ENCODE peak calls at places on chromosome 1, in ten cellular contexts. G, C, M, R, J, I, W, T, L and Z are unnamed samples.

GRCh38 chr1:62076286-62076685 is 118.4 kb upstream of the L1TD1 start:
- DNase-seq in G (peak; percentile 96), C (no peak), M (peak; percentile 45), R (no peak), J (peak; percentile 95), I (no peak), W (peak; percentile 80), T (peak; percentile 88), L (no peak), Z (no peak)

GRCh38 chr1:12195416-12195815 is 28.6 kb downstream of the TNFRSF1B start:
- DNase-seq in G (no peak), C (no peak), M (no peak), R (no peak), J (no peak), I (no peak), W (no peak), T (no peak), L (no peak), Z (no peak)

GRCh38 chr1:203090667-203091320 is 5.0 kb upstream of the MYOG start:
- DNase-seq in G (no peak), C (no peak), M (no peak), R (no peak), J (no peak), I (no peak), W (no peak), T (no peak), L (peak; percentile 8), Z (no peak)

GRCh38 chr1:204826970-204827369 is 43.7 kb upstream of the NFASC start:
- DNase-seq in G (peak; percentile 36), C (peak; percentile 91), M (peak; percentile 50), R (no peak), J (peak; percentile 42), I (no peak), W (peak; percentile 22), T (no peak), L (no peak), Z (no peak)

GRCh38 chr1:107787299-107787698 is 177.7 kb downstream of the VAV3 start:
- DNase-seq in G (peak; percentile 9), C (peak; percentile 69), M (peak; percentile 0), R (no peak), J (peak; percentile 33), I (no peak), W (peak; percentile 4), T (no peak), L (no peak), Z (no peak)

GRCh38 chr1:242146640-242147039 is 147.7 kb upstream of the MAP1LC3C start:
- DNase-seq in G (no peak), C (peak; percentile 18), M (no peak), R (no peak), J (peak; percentile 62), I (no peak), W (peak; percentile 3), T (no peak), L (no peak), Z (no peak)

GRCh38 chr1:154863702-154864174 is 6.3 kb downstream of the KCNN3 start:
- DNase-seq in G (peak; percentile 68), C (peak; percentile 77), M (peak; percentile 72), R (no peak), J (peak; percentile 75), I (no peak), W (no peak), T (peak; percentile 52), L (peak; percentile 57), Z (no peak)

GRCh38 chr1:153626477-153626928 is 802 bp downstream of the S100A13 start:
- DNase-seq in G (no peak), C (no peak), M (no peak), R (no peak), J (no peak), I (no peak), W (no peak), T (no peak), L (no peak), Z (no peak)

GRCh38 chr1:43197343-43198127 is 25.4 kb downstream of the CFAP57 start:
- DNase-seq in G (no peak), C (peak; percentile 32), M (no peak), R (no peak), J (no peak), I (no peak), W (no peak), T (no peak), L (no peak), Z (no peak)
- TF ChIP-seq CTCF in G (no peak), C (no peak), M (no peak), R (no peak), J (no peak), I (no peak), W (no peak), T (no peak), L (no peak), Z (no peak)

DNA sequence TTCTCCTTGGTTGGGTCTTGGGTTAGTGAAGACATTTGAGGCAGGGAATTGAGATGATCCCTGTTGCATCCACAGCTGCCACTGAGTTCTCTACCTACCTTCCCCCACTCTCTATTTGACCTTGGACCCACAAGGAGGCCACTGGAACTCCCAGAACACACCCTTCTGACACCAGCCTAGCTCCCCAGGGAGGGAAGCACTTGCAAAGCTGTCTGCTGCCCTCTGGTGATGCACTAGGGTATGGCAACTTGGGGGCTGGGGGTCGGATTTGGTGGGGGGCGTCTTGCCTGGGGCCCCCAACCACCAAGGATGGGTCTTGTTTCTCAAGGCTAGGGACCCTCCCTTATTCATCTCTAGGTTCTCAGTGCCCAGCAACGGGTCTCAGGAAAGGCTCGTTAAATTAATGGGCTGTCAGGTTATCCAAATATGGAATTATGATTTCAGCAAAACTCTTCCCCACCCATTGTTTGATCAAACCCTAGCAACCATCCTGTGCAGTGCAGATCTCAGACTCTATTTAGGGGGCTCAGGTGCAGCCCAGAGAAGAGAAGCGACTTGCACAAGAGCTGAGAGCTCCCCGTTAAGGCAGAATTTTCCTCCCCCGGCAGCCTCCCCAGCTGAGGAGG is 177.8 kb upstream of the KLHDC7A start:
- DNase-seq in G (no peak), C (peak; percentile 58), M (no peak), R (no peak), J (no peak), I (no peak), W (no peak), T (no peak), L (no peak), Z (no peak)
- TF ChIP-seq CTCF in G (no peak), C (peak; percentile 93), M (peak; percentile 36), R (no peak), J (peak; percentile 28), I (peak; percentile 14), W (no peak), T (no peak), L (no peak), Z (peak; percentile 23)

GRCh38 chr1:26690576-26691031 is 5.2 kb upstream of the ARID1A start:
- DNase-seq in G (no peak), C (peak; percentile 56), M (peak; percentile 41), R (no peak), J (no peak), I (no peak), W (no peak), T (no peak), L (no peak), Z (no peak)

GRCh38 chr1:26692793-26693490 is 2.9 kb upstream of the ARID1A start:
- DNase-seq in G (peak; percentile 99), C (peak; percentile 98), M (peak; percentile 98), R (peak; percentile 89), J (peak; percentile 98), I (peak; percentile 94), W (peak; percentile 99), T (peak; percentile 99), L (peak; percentile 94), Z (peak; percentile 86)

GRCh38 chr1:26694185-26694572 is 1.6 kb upstream of the ARID1A start:
- DNase-seq in G (no peak), C (no peak), M (no peak), R (no peak), J (no peak), I (no peak), W (no peak), T (no peak), L (no peak), Z (no peak)

GRCh38 chr1:26693557-26694184 is 2.1 kb upstream of the ARID1A start:
- DNase-seq in G (no peak), C (no peak), M (no peak), R (no peak), J (peak; percentile 14), I (no peak), W (peak; percentile 35), T (no peak), L (no peak), Z (no peak)

DNA sequence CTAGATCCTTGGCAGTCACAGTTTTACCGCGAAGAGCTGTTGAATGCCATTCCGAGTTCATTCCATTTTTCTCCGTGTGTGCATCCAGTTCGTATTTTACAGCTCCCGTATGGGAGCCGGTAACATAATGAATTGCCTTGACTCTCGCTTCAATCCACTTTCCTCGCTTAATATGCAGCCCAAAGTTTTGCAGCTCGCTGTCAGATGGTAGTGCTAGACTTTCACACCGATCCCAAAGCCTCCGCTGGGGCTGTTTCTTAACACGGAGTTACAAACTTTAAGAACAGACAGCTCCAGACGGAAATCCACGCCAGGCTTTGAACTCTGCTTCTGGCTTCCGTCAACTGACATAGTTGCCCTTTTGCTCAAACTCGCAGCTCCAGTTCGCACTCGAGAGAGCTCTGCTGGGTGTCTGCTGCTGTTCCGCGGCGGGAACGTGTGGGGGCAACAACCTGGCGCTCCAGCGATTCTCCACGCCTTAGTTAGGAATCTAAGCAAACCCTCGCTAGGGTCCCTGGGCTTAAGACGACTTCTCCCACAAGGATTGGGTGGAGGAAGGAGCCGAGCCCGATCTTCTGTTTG is 3.5 kb upstream of the ARID1A start:
- DNase-seq in G (peak; percentile 95), C (peak; percentile 90), M (peak; percentile 91), R (peak; percentile 69), J (peak; percentile 92), I (peak; percentile 83), W (peak; percentile 94), T (peak; percentile 94), L (peak; percentile 83), Z (peak; percentile 75)
- TF ChIP-seq CTCF in G (peak; percentile 17), C (peak; percentile 22), M (peak; percentile 9), R (peak; percentile 40), J (no peak), I (peak; percentile 24), W (peak; percentile 17), T (no peak), L (no peak), Z (no peak)

GRCh38 chr1:223556414-223557124 is 108.9 kb downstream of the CAPN8 start:
- DNase-seq in G (peak; percentile 67), C (peak; percentile 79), M (peak; percentile 61), R (no peak), J (peak; percentile 87), I (peak; percentile 74), W (peak; percentile 58), T (peak; percentile 21), L (peak; percentile 75), Z (no peak)

GRCh38 chr1:223551610-223552009 is 113.9 kb downstream of the CAPN8 start:
- DNase-seq in G (peak; percentile 14), C (no peak), M (no peak), R (no peak), J (no peak), I (no peak), W (no peak), T (no peak), L (no peak), Z (no peak)

GRCh38 chr1:223558512-223558911 is 107.0 kb downstream of the CAPN8 start:
- DNase-seq in G (no peak), C (no peak), M (no peak), R (no peak), J (no peak), I (no peak), W (no peak), T (no peak), L (no peak), Z (no peak)

GRCh38 chr1:223553957-223554356 is 111.5 kb downstream of the CAPN8 start:
- DNase-seq in G (no peak), C (no peak), M (no peak), R (no peak), J (no peak), I (no peak), W (no peak), T (no peak), L (no peak), Z (no peak)

DNA sequence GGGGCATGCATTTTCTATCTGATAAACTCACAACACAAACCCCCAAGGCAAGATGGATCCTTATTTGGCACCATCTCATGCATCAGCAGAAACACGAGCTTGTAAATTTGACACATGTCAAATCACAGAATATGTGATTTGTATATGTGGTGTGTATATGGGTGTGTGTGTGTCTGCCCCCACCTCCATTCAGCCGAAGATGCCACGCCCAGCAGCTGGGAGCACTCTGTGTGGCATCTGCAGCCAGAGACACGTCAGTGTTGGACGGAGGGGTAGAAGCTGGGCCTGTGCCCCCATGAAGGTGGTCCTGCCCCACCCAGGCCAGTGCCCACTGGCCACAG is 108.4 kb downstream of the CAPN8 start:
- DNase-seq in G (no peak), C (no peak), M (no peak), R (no peak), J (no peak), I (no peak), W (no peak), T (no peak), L (no peak), Z (no peak)
- TF ChIP-seq CTCF in G (no peak), C (peak; percentile 2), M (no peak), R (no peak), J (no peak), I (no peak), W (no peak), T (no peak), L (no peak), Z (peak; percentile 15)